ENCODE peak calls at places on chromosome 7, in nine cellular contexts. O is fibroblast of the aortic adventitia, H is fibroblast of pulmonary artery, E is GM23338, N is breast epithelium, Y is upper lobe of right lung, G is lower leg skin, C is HL-60, A is neural progenitor cell. Q is an unnamed sample.

GRCh38 chr7:79531116-79531515 is 77.6 kb upstream of the MAGI2 start:
- DNase-seq in A (no peak), N (no peak), E (no peak), H (no peak), O (no peak), C (no peak), Y (no peak), G (no peak), Q (no peak)

GRCh38 chr7:91846436-91846835 is 34.1 kb downstream of the MTERF1 start:
- DNase-seq in Y (no peak), N (no peak), A (no peak), G (no peak), O (peak), H (peak), C (no peak), E (no peak), Q (no peak)

GRCh38 chr7:50762337-50762736 is 20.4 kb downstream of the GRB10 start:
- DNase-seq in G (no peak), N (no peak), A (no peak), C (no peak), H (no peak), E (no peak), Y (no peak), O (no peak), Q (no peak)

GRCh38 chr7:13028731-13029099 is 341.3 kb downstream of the ARL4A start:
- DNase-seq in H (no peak), A (no peak), G (no peak), O (no peak), Y (no peak), N (no peak), E (no peak), C (no peak), Q (no peak)

GRCh38 chr7:78768859-78769258 is 684.6 kb downstream of the MAGI2 start:
- DNase-seq in G (no peak), H (no peak), C (no peak), O (peak), N (no peak), E (peak), Y (no peak), A (peak), Q (no peak)

GRCh38 chr7:48289661-48290060 is 118.4 kb downstream of the ABCA13 start:
- DNase-seq in E (no peak), Y (no peak), A (no peak), C (no peak), H (no peak), O (no peak), N (no peak), G (no peak), Q (no peak)

GRCh38 chr7:140229591-140230516 is 53.1 kb upstream of the KDM7A start:
- DNase-seq in Y (no peak), N (no peak), G (no peak), A (peak), H (no peak), O (no peak), C (no peak), E (peak), Q (peak)

GRCh38 chr7:52749880-52750279 is 285.6 kb upstream of the POM121L12 start:
- DNase-seq in Y (no peak), C (no peak), O (no peak), G (no peak), H (no peak), E (peak), A (peak), N (no peak), Q (no peak)

GRCh38 chr7:16644624-16644986 is 949 bp downstream of the ANKMY2 start:
- DNase-seq in O (peak), H (peak), G (peak), A (peak), N (peak), Y (peak), E (no peak), C (peak), Q (peak)

GRCh38 chr7:47776335-47776734 is 171.9 kb downstream of the PKD1L1 start:
- DNase-seq in N (no peak), E (no peak), C (no peak), A (no peak), O (no peak), H (no peak), G (no peak), Y (no peak), Q (no peak)

DNA sequence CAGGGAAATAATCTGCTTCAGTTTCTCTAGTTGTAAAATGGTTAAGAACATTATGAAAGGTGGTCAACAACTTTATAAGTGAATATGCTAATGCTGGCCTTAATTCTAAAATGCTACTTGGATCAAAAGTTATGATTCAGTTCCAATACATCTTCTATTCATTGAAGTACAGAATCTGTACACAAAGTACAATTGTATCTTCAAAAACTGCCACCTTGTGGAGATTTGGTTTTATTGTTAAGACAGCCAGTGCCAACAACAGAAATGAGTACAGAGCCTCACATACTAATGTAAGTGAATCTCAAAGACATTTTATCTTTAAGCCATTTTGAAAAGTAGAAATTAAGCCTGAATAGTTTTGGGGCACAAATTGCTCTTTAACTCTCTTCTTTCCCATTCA is 194.0 kb downstream of the CFTR start:
- DNase-seq in O (peak), A (no peak), N (no peak), G (no peak), C (no peak), H (peak), E (no peak), Y (no peak), Q (no peak)
- TF ChIP-seq CTCF in O (peak), A (peak), N (peak), G (no peak), C (no peak), H (peak), E (no peak), Y (peak), Q (peak)

GRCh38 chr7:55514546-55515265 is 57.6 kb downstream of the VOPP1 start:
- DNase-seq in E (no peak), C (no peak), Y (no peak), A (no peak), H (no peak), O (no peak), N (no peak), G (no peak), Q (no peak)
- TF ChIP-seq CTCF in E (no peak), C (no peak), Y (no peak), A (no peak), H (no peak), O (no peak), N (no peak), G (no peak), Q (no peak)

GRCh38 chr7:87013136-87013840 is 46.2 kb downstream of the ELAPOR2 start:
- DNase-seq in H (no peak), N (no peak), O (no peak), A (no peak), Y (no peak), G (no peak), C (no peak), E (no peak), Q (no peak)

GRCh38 chr7:87016606-87017005 is 42.8 kb downstream of the ELAPOR2 start:
- DNase-seq in H (no peak), O (no peak), E (no peak), A (no peak), C (no peak), G (no peak), Y (no peak), N (no peak), Q (no peak)

DNA sequence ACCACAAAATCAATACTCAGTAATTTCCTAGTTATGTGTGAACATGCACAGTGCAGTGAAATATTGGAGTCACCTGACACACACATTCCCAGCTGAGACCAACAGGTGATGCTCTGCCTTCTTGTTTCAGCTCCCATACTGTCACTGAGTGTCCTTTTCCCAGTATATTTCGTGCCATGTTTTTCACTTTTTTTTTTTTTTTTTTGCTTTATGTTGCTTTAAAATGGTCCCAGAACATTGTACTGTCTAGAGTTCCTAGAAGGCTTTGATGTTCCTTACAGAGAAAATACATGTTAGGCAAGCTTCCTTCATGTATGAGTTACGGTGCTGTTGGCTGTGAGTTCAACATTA is 45.6 kb downstream of the ELAPOR2 start:
- DNase-seq in A (no peak), E (no peak), C (no peak), H (no peak), Y (no peak), O (no peak), G (no peak), N (no peak), Q (no peak)
- TF ChIP-seq CTCF in A (no peak), E (peak), C (no peak), H (no peak), Y (no peak), O (no peak), G (no peak), N (no peak), Q (no peak)

GRCh38 chr7:42700376-42701327 is 211.2 kb downstream of the C7orf25 start:
- DNase-seq in Y (no peak), H (peak), O (peak), E (no peak), A (no peak), N (no peak), C (no peak), G (no peak), Q (no peak)
- TF ChIP-seq CTCF in Y (peak), H (peak), O (peak), E (peak), A (no peak), N (no peak), C (no peak), G (no peak), Q (no peak)